ENCODE peak calls at places on chromosomes 3 and 15, in ten cellular contexts. L is foreskin fibroblast, I is AG10803, W is SW 1271, P is cardiac muscle cell, S is GM23248, V is NCI-H1105, R is caudate nucleus, N is heart right ventricle, D is posterior cingulate gyrus. E is an unnamed sample.
A peak's percentile ranks its signal among the peaks of the same experiment; 100 is the strongest.

GRCh38 chr15:77907824-77908751 is 169.4 kb downstream of the TBC1D2B start:
- DNase-seq in L (no peak), I (peak; percentile 54), W (peak; percentile 40), P (peak; percentile 76), S (peak; percentile 76), V (no peak), R (no peak), N (no peak), D (no peak), E (peak; percentile 39)

GRCh38 chr3:41117398-41117870 is 81.9 kb upstream of the CTNNB1 start:
- DNase-seq in L (peak; percentile 93), I (peak; percentile 88), W (peak; percentile 76), P (peak; percentile 64), S (peak; percentile 13), V (peak; percentile 12), R (peak; percentile 46), N (peak; percentile 90), D (peak; percentile 69), E (peak; percentile 97)

GRCh38 chr15:88690331-88690730 is 51.5 kb downstream of the ISG20 start:
- DNase-seq in L (no peak), I (no peak), W (no peak), P (no peak), S (no peak), V (no peak), R (peak; percentile 21), N (no peak), D (peak; percentile 67), E (no peak)

GRCh38 chr3:178352300-178353021 is 183.8 kb upstream of the KCNMB2 start:
- DNase-seq in L (peak; percentile 80), I (peak; percentile 94), W (peak; percentile 36), P (peak; percentile 37), S (peak; percentile 82), V (peak; percentile 19), R (no peak), N (no peak), D (no peak), E (peak; percentile 86)

GRCh38 chr3:168248383-168249047 is 152.8 kb upstream of the GOLIM4 start:
- DNase-seq in L (peak; percentile 45), I (peak; percentile 31), W (peak; percentile 48), P (peak; percentile 79), S (peak; percentile 68), V (no peak), R (peak; percentile 3), N (no peak), D (no peak), E (peak; percentile 56)

GRCh38 chr3:53252105-53252946 is 3.5 kb downstream of the TKT start:
- DNase-seq in L (no peak), I (no peak), W (no peak), P (no peak), S (no peak), V (no peak), R (no peak), N (no peak), D (no peak), E (peak; percentile 18)

GRCh38 chr15:62945063-62945462 is 97.5 kb upstream of the TPM1 start:
- DNase-seq in L (no peak), I (no peak), W (no peak), P (no peak), S (no peak), V (no peak), R (no peak), N (no peak), D (no peak), E (no peak)

GRCh38 chr3:44309500-44309899 is 29.1 kb upstream of the TCAIM start:
- DNase-seq in L (no peak), I (no peak), W (no peak), P (no peak), S (no peak), V (no peak), R (no peak), N (no peak), D (no peak), E (no peak)

GRCh38 chr3:44396200-44397171 is 57.9 kb downstream of the TCAIM start:
- DNase-seq in L (no peak), I (no peak), W (no peak), P (no peak), S (no peak), V (no peak), R (no peak), N (no peak), D (no peak), E (no peak)

GRCh38 chr3:142272200-142272891 is 47.0 kb upstream of the GK5 start:
- DNase-seq in L (no peak), I (peak; percentile 16), W (no peak), P (no peak), S (no peak), V (no peak), R (no peak), N (no peak), D (no peak), E (peak; percentile 47)

GRCh38 chr3:168989396-168989795 is 674.1 kb downstream of the MECOM start:
- DNase-seq in L (no peak), I (no peak), W (no peak), P (no peak), S (peak; percentile 43), V (peak; percentile 74), R (no peak), N (no peak), D (no peak), E (peak; percentile 25)

GRCh38 chr3:107543666-107544065 is 20.9 kb downstream of the BBX start:
- DNase-seq in L (no peak), I (no peak), W (peak; percentile 10), P (peak; percentile 4), S (peak; percentile 31), V (no peak), R (no peak), N (no peak), D (no peak), E (no peak)

GRCh38 chr15:77295446-77295845 is 124.5 kb downstream of the PEAK1 start:
- DNase-seq in L (no peak), I (peak; percentile 59), W (no peak), P (no peak), S (peak; percentile 66), V (no peak), R (no peak), N (no peak), D (no peak), E (peak; percentile 79)

GRCh38 chr3:40187945-40188344 is 121.6 kb upstream of the EIF1B start:
- DNase-seq in L (no peak), I (no peak), W (no peak), P (no peak), S (no peak), V (no peak), R (no peak), N (no peak), D (no peak), E (no peak)

GRCh38 chr3:16866447-16867025 is 18.2 kb upstream of the PLCL2 start:
- DNase-seq in L (no peak), I (peak; percentile 69), W (no peak), P (no peak), S (peak; percentile 69), V (no peak), R (no peak), N (no peak), D (no peak), E (peak; percentile 57)

GRCh38 chr3:25291524-25291923 is 136.5 kb upstream of the RARB start:
- DNase-seq in L (no peak), I (no peak), W (no peak), P (no peak), S (no peak), V (peak; percentile 5), R (no peak), N (no peak), D (no peak), E (no peak)

GRCh38 chr15:75042730-75043508 is 19.5 kb downstream of the PPCDC start:
- DNase-seq in L (peak; percentile 38), I (peak; percentile 41), W (peak; percentile 54), P (peak; percentile 90), S (peak; percentile 49), V (no peak), R (peak; percentile 40), N (peak; percentile 83), D (peak; percentile 54), E (peak; percentile 34)

GRCh38 chr3:31476209-31476608 is 56.5 kb upstream of the STT3B start:
- DNase-seq in L (no peak), I (no peak), W (no peak), P (no peak), S (no peak), V (no peak), R (no peak), N (no peak), D (no peak), E (no peak)

GRCh38 chr3:52704611-52705437 is 767 bp downstream of the GLT8D1 start:
- DNase-seq in L (no peak), I (peak; percentile 68), W (no peak), P (peak; percentile 10), S (peak; percentile 73), V (no peak), R (no peak), N (no peak), D (no peak), E (peak; percentile 18)

GRCh38 chr15:80856400-80856799 is 77.2 kb downstream of the CEMIP start:
- DNase-seq in L (no peak), I (no peak), W (no peak), P (no peak), S (no peak), V (no peak), R (no peak), N (no peak), D (no peak), E (no peak)

GRCh38 chr15:53808058-53808703 is 48.7 kb upstream of the WDR72 start:
- DNase-seq in L (no peak), I (peak; percentile 0), W (peak; percentile 17), P (peak; percentile 23), S (peak; percentile 30), V (no peak), R (no peak), N (no peak), D (no peak), E (no peak)

GRCh38 chr15:89143503-89144162 is 55.4 kb downstream of the ABHD2 start:
- DNase-seq in L (peak; percentile 79), I (peak; percentile 96), W (peak; percentile 66), P (no peak), S (peak; percentile 86), V (no peak), R (no peak), N (no peak), D (no peak), E (peak; percentile 86)

GRCh38 chr3:16147226-16147625 is 27.3 kb upstream of the GALNT15 start:
- DNase-seq in L (peak; percentile 73), I (peak; percentile 45), W (no peak), P (no peak), S (peak; percentile 68), V (no peak), R (no peak), N (no peak), D (no peak), E (peak; percentile 58)

GRCh38 chr3:187919535-187919934 is 174.3 kb upstream of the BCL6 start:
- DNase-seq in L (no peak), I (no peak), W (no peak), P (no peak), S (no peak), V (no peak), R (no peak), N (no peak), D (no peak), E (no peak)